ENCODE peak calls at places on chromosome 13, in seven cellular contexts. A is astrocyte, X is left ventricle myocardium inferior, Y is kidney epithelial cell, D is neural progenitor cell, B is cardiac fibroblast, J is H1. W is an unnamed sample.

GRCh38 chr13:92097337-92097903 is 699.0 kb downstream of the GPC5 start:
- DNase-seq in J (no peak), X (no peak), B (no peak), Y (no peak), D (no peak), A (no peak), W (no peak)

GRCh38 chr13:107799001-107799400 is 416.3 kb downstream of the LIG4 start:
- DNase-seq in D (no peak), J (no peak), Y (no peak), X (no peak), B (peak), A (no peak), W (no peak)

GRCh38 chr13:102597029-102598015 is 536 bp downstream of the TPP2 start:
- DNase-seq in B (peak), J (no peak), A (peak), D (peak), Y (no peak), X (peak), W (no peak)

GRCh38 chr13:57409121-57409520 is 222.4 kb upstream of the PCDH17 start:
- DNase-seq in A (no peak), X (no peak), D (peak), B (no peak), Y (no peak), J (no peak), W (no peak)

GRCh38 chr13:100088282-100088647 is 628 bp upstream of the PCCA start:
- DNase-seq in J (no peak), X (no peak), A (no peak), Y (no peak), D (peak), B (no peak), W (no peak)

GRCh38 chr13:99812611-99813010 is 159.0 kb downstream of the ZIC5 start:
- DNase-seq in B (peak), J (no peak), A (peak), D (no peak), Y (peak), X (no peak), W (peak)

GRCh38 chr13:82627183-82627582 is 1255.1 kb downstream of the SLITRK1 start:
- DNase-seq in D (no peak), J (no peak), X (no peak), B (peak), A (peak), Y (no peak), W (peak)

GRCh38 chr13:47480121-47480520 is 521.0 kb downstream of the SUCLA2 start:
- DNase-seq in D (no peak), Y (peak), A (peak), B (peak), X (no peak), J (no peak), W (peak)

GRCh38 chr13:81326913-81327312 is 986.0 kb upstream of the SPRY2 start:
- DNase-seq in D (no peak), A (no peak), X (no peak), Y (no peak), J (no peak), B (no peak), W (no peak)

GRCh38 chr13:98443800-98444325 is 133.0 kb downstream of the STK24 start:
- DNase-seq in J (no peak), X (no peak), A (no peak), B (no peak), D (no peak), Y (no peak), W (no peak)
- H3K4me3 ChIP-seq in J (no peak), X (no peak), A (no peak), B (no peak), D (no peak), Y (no peak), W (no peak)

GRCh38 chr13:106503730-106504129 is 31.7 kb downstream of the EFNB2 start:
- DNase-seq in A (no peak), D (no peak), Y (no peak), B (peak), X (no peak), J (no peak), W (no peak)

GRCh38 chr13:106505295-106505694 is 30.2 kb downstream of the EFNB2 start:
- DNase-seq in A (no peak), D (no peak), B (no peak), J (no peak), X (no peak), Y (no peak), W (no peak)

GRCh38 chr13:106503272-106503671 is 32.2 kb downstream of the EFNB2 start:
- DNase-seq in J (no peak), Y (no peak), A (no peak), X (no peak), D (no peak), B (no peak), W (no peak)

GRCh38 chr13:106506286-106506685 is 29.2 kb downstream of the EFNB2 start:
- DNase-seq in A (no peak), D (no peak), X (no peak), B (no peak), J (no peak), Y (no peak), W (no peak)

GRCh38 chr13:106507560-106508274 is 27.7 kb downstream of the EFNB2 start:
- DNase-seq in J (no peak), X (no peak), D (peak), Y (peak), B (peak), A (peak), W (peak)
- H3K4me3 ChIP-seq in J (no peak), X (no peak), D (no peak), Y (no peak), B (peak), A (peak), W (peak)

GRCh38 chr13:46182491-46182877 is 507 bp upstream of the LCP1 start:
- DNase-seq in A (no peak), X (no peak), Y (no peak), D (no peak), J (no peak), B (no peak), W (no peak)
- H3K4me3 ChIP-seq in A (no peak), X (no peak), Y (no peak), D (no peak), J (no peak), B (no peak), W (no peak)

DNA sequence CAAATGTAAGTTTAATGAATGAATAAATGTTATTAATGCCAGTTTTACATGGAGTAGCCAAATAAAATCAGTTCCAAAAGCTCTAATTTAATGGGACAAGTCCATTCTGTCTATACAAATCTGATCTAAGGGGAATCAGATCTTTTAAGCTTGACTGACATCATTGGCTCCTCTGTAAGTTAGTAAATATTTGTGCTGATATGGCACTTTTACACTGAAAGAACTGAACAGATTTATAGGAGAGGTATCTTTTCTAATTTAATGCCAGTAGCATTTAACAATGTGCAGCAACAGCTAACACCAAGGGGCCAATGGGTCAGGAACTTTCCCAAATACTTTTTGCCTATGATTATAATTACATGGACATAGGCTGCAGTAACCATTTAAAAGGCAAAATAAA is 832.3 kb downstream of the PCDH17 start:
- DNase-seq in A (no peak), Y (no peak), D (no peak), B (no peak), X (no peak), J (no peak), W (no peak)
- H3K4me3 ChIP-seq in A (no peak), Y (no peak), D (no peak), B (no peak), X (no peak), J (no peak), W (no peak)

DNA sequence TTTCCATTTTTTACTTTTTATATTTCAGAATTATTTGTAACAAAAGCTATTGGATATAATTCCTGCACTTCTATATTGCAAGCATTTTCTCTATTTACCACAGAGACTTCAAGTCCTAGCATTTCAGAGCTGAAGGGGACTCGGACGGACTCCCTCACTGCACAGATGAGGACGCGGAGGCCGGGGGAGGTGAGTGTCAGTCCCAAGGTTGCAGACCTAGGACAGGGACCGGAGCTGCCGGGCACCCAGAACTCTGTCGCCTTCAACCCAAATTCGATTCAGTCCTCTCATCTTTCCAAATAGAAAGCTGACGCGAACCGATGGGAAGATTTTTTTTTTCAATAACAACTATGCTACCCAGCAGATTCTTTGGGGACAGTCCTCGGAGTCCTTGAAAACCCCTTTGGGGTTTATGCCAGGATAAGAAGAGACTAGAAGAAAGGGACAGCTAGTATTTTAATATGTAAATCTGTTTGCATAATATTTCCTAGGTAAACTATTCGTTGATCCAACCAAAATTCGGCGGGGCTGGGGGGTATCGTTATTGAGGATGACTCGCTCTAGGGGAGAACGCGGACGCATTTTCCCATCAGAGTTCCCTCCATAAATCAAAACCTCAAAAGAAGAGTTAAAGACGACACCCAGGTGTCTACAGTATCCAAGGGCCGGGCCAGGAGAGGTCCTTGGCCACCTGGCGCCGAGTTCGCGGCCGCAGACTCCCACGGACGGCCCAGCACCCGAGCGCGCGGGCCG is 804 bp downstream of the FLT3 start:
- DNase-seq in D (peak), A (no peak), X (no peak), Y (no peak), J (no peak), B (no peak), W (no peak)
- H3K4me3 ChIP-seq in D (peak), A (peak), X (peak), Y (peak), J (peak), B (no peak), W (no peak)

GRCh38 chr13:28530729-28531194 is 35.8 kb upstream of the FLT1 start:
- DNase-seq in B (peak), X (no peak), A (no peak), Y (no peak), J (no peak), D (no peak), W (no peak)
- H3K4me3 ChIP-seq in B (peak), X (peak), A (peak), Y (peak), J (peak), D (peak), W (peak)

GRCh38 chr13:109756778-109757177 is 29.6 kb downstream of the IRS2 start:
- DNase-seq in A (no peak), D (no peak), J (no peak), B (no peak), X (no peak), Y (no peak), W (no peak)
- H3K4me3 ChIP-seq in A (no peak), D (no peak), J (no peak), B (no peak), X (no peak), Y (no peak), W (no peak)

W was measured in AG04449.